ENCODE peak calls at places on chromosomes 13 and 19, in nine cellular contexts. X is pancreas, V is tibial nerve, M is A549, T is H9, O is spleen, Y is transverse colon, E is heart left ventricle, D is stomach. B is an unnamed sample.

GRCh38 chr13:33547035-33547434 is 261.5 kb upstream of the STARD13 start:
- DNase-seq in X (no peak), V (no peak), M (no peak), T (no peak), O (no peak), Y (no peak), E (no peak), D (no peak), B (no peak)

GRCh38 chr13:21435710-21436151 is 23.4 kb downstream of the ZDHHC20 start:
- DNase-seq in X (peak), V (peak), M (peak), T (no peak), O (peak), Y (peak), E (peak), D (peak), B (peak)

GRCh38 chr19:35351441-35352176 is 3.9 kb downstream of the FFAR1 start:
- DNase-seq in X (no peak), V (no peak), M (no peak), T (no peak), O (peak), Y (no peak), E (no peak), D (no peak), B (no peak)

GRCh38 chr19:8161135-8161646 is 11.8 kb upstream of the FBN3 start:
- DNase-seq in X (peak), V (no peak), M (no peak), T (peak), O (no peak), Y (no peak), E (no peak), D (peak), B (no peak)

GRCh38 chr13:24727731-24728601 is 36.0 kb upstream of the RNF17 start:
- DNase-seq in X (peak), V (peak), M (peak), T (peak), O (no peak), Y (peak), E (peak), D (peak), B (no peak)

GRCh38 chr19:6718741-6719539 is 1.5 kb downstream of the C3 start:
- DNase-seq in X (no peak), V (no peak), M (peak), T (peak), O (no peak), Y (no peak), E (no peak), D (no peak), B (peak)

GRCh38 chr19:58557253-58558065 is 952 bp downstream of the UBE2M start:
- DNase-seq in X (no peak), V (no peak), M (no peak), T (no peak), O (peak), Y (no peak), E (no peak), D (no peak), B (no peak)

GRCh38 chr13:38628554-38628953 is 58.3 kb upstream of the FREM2 start:
- DNase-seq in X (no peak), V (no peak), M (no peak), T (no peak), O (no peak), Y (no peak), E (no peak), D (no peak), B (no peak)

GRCh38 chr13:106151056-106151699 is 384.3 kb downstream of the EFNB2 start:
- DNase-seq in X (no peak), V (no peak), M (peak), T (no peak), O (no peak), Y (peak), E (no peak), D (no peak), B (no peak)

GRCh38 chr13:62130016-62130970 is 714.6 kb upstream of the PCDH20 start:
- DNase-seq in X (no peak), V (no peak), M (no peak), T (no peak), O (no peak), Y (no peak), E (no peak), D (no peak), B (no peak)

GRCh38 chr19:54196514-54196913 is 4.1 kb upstream of the RPS9 start:
- DNase-seq in X (no peak), V (no peak), M (no peak), T (no peak), O (peak), Y (no peak), E (no peak), D (no peak), B (no peak)

GRCh38 chr19:1470864-1471513 is 8.0 kb downstream of the C19orf25 start:
- DNase-seq in X (no peak), V (no peak), M (no peak), T (peak), O (no peak), Y (no peak), E (peak), D (no peak), B (no peak)

GRCh38 chr19:41706741-41707501 is 1.5 kb upstream of the CEACAM5 start:
- DNase-seq in X (peak), V (no peak), M (peak), T (peak), O (peak), Y (peak), E (no peak), D (peak), B (no peak)

GRCh38 chr13:21147827-21148226 is 28.5 kb downstream of the SKA3 start:
- DNase-seq in X (no peak), V (no peak), M (no peak), T (no peak), O (no peak), Y (no peak), E (no peak), D (no peak), B (no peak)

GRCh38 chr19:47719047-47719885 is 6.0 kb downstream of the EHD2 start:
- DNase-seq in X (peak), V (peak), M (peak), T (no peak), O (peak), Y (peak), E (peak), D (peak), B (peak)

GRCh38 chr13:101919541-101920306 is 467.2 kb downstream of the ITGBL1 start:
- DNase-seq in X (no peak), V (no peak), M (no peak), T (peak), O (no peak), Y (no peak), E (peak), D (no peak), B (no peak)

GRCh38 chr19:45476349-45476717 is 8.5 kb downstream of the FOSB start:
- DNase-seq in X (no peak), V (no peak), M (no peak), T (no peak), O (no peak), Y (no peak), E (no peak), D (no peak), B (no peak)

GRCh38 chr19:11148001-11148400 is 7.6 kb downstream of the SPC24 start:
- DNase-seq in X (no peak), V (no peak), M (no peak), T (no peak), O (no peak), Y (no peak), E (no peak), D (no peak), B (no peak)

GRCh38 chr19:47421844-47422395 is 2.6 kb upstream of the MEIS3 start:
- DNase-seq in X (no peak), V (no peak), M (no peak), T (peak), O (no peak), Y (no peak), E (no peak), D (no peak), B (no peak)

GRCh38 chr13:93466502-93467036 is 240.0 kb downstream of the GPC6 start:
- DNase-seq in X (no peak), V (no peak), M (no peak), T (no peak), O (no peak), Y (no peak), E (no peak), D (no peak), B (no peak)

GRCh38 chr19:14715841-14716240 is 26.0 kb downstream of the ZNF333 start:
- DNase-seq in X (no peak), V (no peak), M (no peak), T (no peak), O (no peak), Y (no peak), E (no peak), D (no peak), B (no peak)

GRCh38 chr19:15666883-15667282 is 6.0 kb upstream of the CYP4F12 start:
- DNase-seq in X (no peak), V (no peak), M (no peak), T (no peak), O (no peak), Y (peak), E (no peak), D (peak), B (no peak)

GRCh38 chr19:46376241-46377153 is 29.6 kb downstream of the PPP5C start:
- DNase-seq in X (no peak), V (no peak), M (no peak), T (peak), O (no peak), Y (no peak), E (no peak), D (no peak), B (no peak)

GRCh38 chr13:54198911-54199310 is 1170.3 kb downstream of the OLFM4 start:
- DNase-seq in X (no peak), V (no peak), M (no peak), T (no peak), O (no peak), Y (no peak), E (no peak), D (no peak), B (no peak)

GRCh38 chr19:31152906-31153305 is 196.3 kb downstream of the TSHZ3 start:
- DNase-seq in X (no peak), V (no peak), M (no peak), T (no peak), O (no peak), Y (no peak), E (no peak), D (no peak), B (no peak)

GRCh38 chr13:42047561-42048322 is 706 bp upstream of the DGKH start:
- DNase-seq in X (no peak), V (peak), M (peak), T (peak), O (peak), Y (peak), E (peak), D (peak), B (peak)

GRCh38 chr19:12867120-12868099 is 13.8 kb downstream of the DNASE2 start:
- DNase-seq in X (peak), V (no peak), M (no peak), T (peak), O (peak), Y (peak), E (peak), D (peak), B (no peak)

GRCh38 chr19:10155834-10156233 is 36.1 kb upstream of the EIF3G start:
- DNase-seq in X (no peak), V (no peak), M (no peak), T (no peak), O (no peak), Y (no peak), E (no peak), D (no peak), B (no peak)

GRCh38 chr19:10836478-10837325 is 690 bp upstream of the TMED1 start:
- DNase-seq in X (peak), V (no peak), M (peak), T (peak), O (peak), Y (peak), E (peak), D (peak), B (peak)

GRCh38 chr19:41421973-41422372 is 5.2 kb downstream of the B3GNT8 start:
- DNase-seq in X (no peak), V (no peak), M (no peak), T (no peak), O (no peak), Y (no peak), E (no peak), D (no peak), B (no peak)

GRCh38 chr19:3613765-3614661 is 7.3 kb upstream of the TBXA2R start:
- DNase-seq in X (no peak), V (no peak), M (no peak), T (no peak), O (peak), Y (no peak), E (no peak), D (no peak), B (no peak)

GRCh38 chr19:4573682-4574081 is 14.2 kb upstream of the SEMA6B start:
- DNase-seq in X (no peak), V (no peak), M (no peak), T (no peak), O (no peak), Y (no peak), E (no peak), D (no peak), B (no peak)

DNA sequence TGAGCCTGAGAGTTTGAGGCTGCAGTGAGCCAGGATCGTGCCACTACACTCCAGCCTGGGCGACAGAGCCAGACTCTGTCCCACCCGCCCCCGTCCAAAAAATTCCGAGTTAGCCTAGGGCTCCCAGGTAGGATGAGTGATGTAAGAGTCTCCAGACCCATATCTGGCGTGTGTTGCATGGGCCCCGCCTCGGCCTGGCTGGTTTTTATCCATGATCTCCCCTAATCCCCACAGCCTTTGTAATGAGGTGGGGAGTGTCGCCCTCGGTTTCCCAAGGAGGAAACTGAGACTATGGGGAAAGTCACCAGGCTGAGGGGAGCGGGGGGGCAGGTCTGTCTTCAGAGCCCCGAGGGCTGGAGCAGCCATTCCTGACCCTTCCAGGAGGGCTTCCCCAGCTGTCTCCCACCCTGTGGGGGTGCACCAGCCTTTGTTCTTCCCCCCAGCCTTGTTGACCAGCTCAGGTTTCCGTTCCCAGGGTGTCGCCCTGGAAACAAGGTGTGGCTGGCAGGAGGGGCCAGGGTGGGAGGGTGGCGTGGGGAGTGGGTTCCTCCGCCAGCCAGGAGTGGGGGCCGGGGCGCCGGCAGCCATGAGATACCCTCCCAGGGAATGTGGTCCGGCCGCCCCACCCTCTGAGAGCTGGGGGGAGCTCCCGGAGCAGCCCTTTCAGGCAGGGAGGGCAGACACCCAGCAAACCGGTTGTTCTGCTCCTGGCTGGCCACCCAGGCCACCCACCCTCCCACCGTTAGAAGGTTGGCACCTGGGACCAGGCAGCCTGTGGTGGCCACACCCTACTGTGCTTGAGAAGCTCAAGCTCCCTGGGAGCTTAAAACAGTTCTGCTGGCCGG is 11.5 kb downstream of the MYH14 start:
- DNase-seq in X (peak), V (no peak), M (no peak), T (no peak), O (no peak), Y (peak), E (no peak), D (peak), B (no peak)
- H3K27ac ChIP-seq in X (peak), V (no peak), M (no peak), T (no peak), O (no peak), Y (peak), E (no peak), D (peak), B (no peak)

GRCh38 chr13:98972627-98973026 is 5.2 kb downstream of the DOCK9 start:
- DNase-seq in X (no peak), V (no peak), M (no peak), T (no peak), O (no peak), Y (no peak), E (no peak), D (no peak), B (no peak)
- H3K27ac ChIP-seq in X (no peak), V (peak), M (no peak), T (no peak), O (no peak), Y (peak), E (peak), D (peak), B (peak)

GRCh38 chr13:50916701-50917184 is 7.2 kb downstream of the RNASEH2B start:
- DNase-seq in X (no peak), V (no peak), M (no peak), T (no peak), O (no peak), Y (no peak), E (peak), D (no peak), B (peak)
- H3K27ac ChIP-seq in X (peak), V (no peak), M (no peak), T (no peak), O (peak), Y (peak), E (peak), D (peak), B (peak)

GRCh38 chr13:44234566-44234965 is 139.1 kb upstream of the SERP2 start:
- DNase-seq in X (no peak), V (no peak), M (no peak), T (no peak), O (no peak), Y (no peak), E (no peak), D (no peak), B (no peak)

GRCh38 chr13:44240611-44241010 is 133.0 kb upstream of the SERP2 start:
- DNase-seq in X (no peak), V (no peak), M (no peak), T (no peak), O (no peak), Y (no peak), E (no peak), D (no peak), B (no peak)

GRCh38 chr13:44238011-44238421 is 135.6 kb upstream of the SERP2 start:
- DNase-seq in X (no peak), V (no peak), M (no peak), T (no peak), O (no peak), Y (no peak), E (no peak), D (no peak), B (no peak)

GRCh38 chr13:44236370-44236769 is 137.3 kb upstream of the SERP2 start:
- DNase-seq in X (no peak), V (peak), M (no peak), T (no peak), O (no peak), Y (no peak), E (no peak), D (no peak), B (no peak)

GRCh38 chr13:44237276-44237767 is 136.3 kb upstream of the SERP2 start:
- DNase-seq in X (peak), V (peak), M (no peak), T (no peak), O (no peak), Y (peak), E (peak), D (no peak), B (peak)
- H3K27ac ChIP-seq in X (peak), V (peak), M (peak), T (no peak), O (peak), Y (peak), E (peak), D (peak), B (peak)

DNA sequence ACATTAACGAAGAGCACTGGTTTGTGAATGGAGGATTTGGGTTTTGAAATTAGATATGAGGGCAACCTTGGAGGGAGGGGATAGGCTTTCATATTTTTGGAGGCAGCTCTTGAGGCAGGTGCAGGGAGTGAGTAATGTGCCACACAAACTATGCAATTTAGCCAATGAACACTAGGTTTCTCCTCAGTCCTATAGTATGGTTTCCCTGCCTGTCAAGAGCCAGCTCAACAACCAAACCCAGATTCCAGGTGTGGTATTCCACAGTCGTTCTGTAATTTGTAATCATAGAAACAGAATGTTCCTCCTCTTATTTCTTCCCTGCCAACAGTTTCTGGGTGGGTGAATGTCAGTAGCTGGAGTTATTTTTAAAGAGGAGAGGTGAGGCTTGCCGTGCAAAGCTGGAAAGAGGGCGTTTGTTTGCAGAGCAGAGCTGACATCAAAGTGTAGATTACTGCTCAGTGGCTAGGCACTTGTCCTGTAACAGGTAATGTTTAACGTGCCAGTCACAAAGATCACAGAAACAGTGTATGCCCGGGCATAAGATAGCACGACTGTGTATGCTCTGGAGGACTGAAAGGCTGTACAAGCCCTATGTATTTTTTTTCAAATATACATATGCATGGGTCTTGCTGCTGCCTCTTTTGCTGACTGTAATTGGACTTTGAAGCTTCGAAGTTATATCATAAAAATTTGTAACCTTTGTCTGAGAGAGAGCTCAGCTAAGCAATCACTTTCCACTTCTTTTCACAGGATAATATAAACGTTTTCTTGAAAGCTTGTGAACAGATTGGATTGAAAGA is 124.3 kb downstream of the LMO7 start:
- DNase-seq in X (peak), V (no peak), M (peak), T (no peak), O (no peak), Y (peak), E (peak), D (peak), B (no peak)
- H3K27ac ChIP-seq in X (peak), V (peak), M (peak), T (no peak), O (peak), Y (peak), E (peak), D (peak), B (no peak)

GRCh38 chr13:109779876-109780516 is 6.4 kb downstream of the IRS2 start:
- DNase-seq in X (no peak), V (no peak), M (no peak), T (no peak), O (no peak), Y (no peak), E (no peak), D (no peak), B (no peak)

GRCh38 chr13:109782823-109783411 is 3.5 kb downstream of the IRS2 start:
- DNase-seq in X (no peak), V (no peak), M (no peak), T (no peak), O (peak), Y (no peak), E (no peak), D (no peak), B (no peak)

GRCh38 chr13:109782066-109782822 is 4.1 kb downstream of the IRS2 start:
- DNase-seq in X (no peak), V (no peak), M (no peak), T (no peak), O (peak), Y (no peak), E (no peak), D (no peak), B (no peak)

GRCh38 chr13:109780880-109781383 is 5.5 kb downstream of the IRS2 start:
- DNase-seq in X (no peak), V (no peak), M (no peak), T (no peak), O (no peak), Y (no peak), E (no peak), D (no peak), B (no peak)

GRCh38 chr13:109781384-109782065 is 4.9 kb downstream of the IRS2 start:
- DNase-seq in X (no peak), V (no peak), M (no peak), T (no peak), O (no peak), Y (no peak), E (no peak), D (peak), B (no peak)
- H3K27ac ChIP-seq in X (peak), V (peak), M (peak), T (no peak), O (no peak), Y (no peak), E (no peak), D (peak), B (peak)

GRCh38 chr13:32316476-32316875 is 1.2 kb downstream of the BRCA2 start:
- DNase-seq in X (no peak), V (no peak), M (no peak), T (no peak), O (no peak), Y (no peak), E (no peak), D (no peak), B (no peak)
- H3K27ac ChIP-seq in X (peak), V (no peak), M (peak), T (no peak), O (peak), Y (peak), E (peak), D (peak), B (no peak)